ENCODE peak calls at places on chromosomes 3 and 15, in nine cellular contexts. S is ovary; Y is A172; R is cardiac fibroblast; W is SHP77; U is NCI-H2081; Z is activated CD8-positive, alpha-beta memory T cell treated with anti-CD3 and anti-CD28 coated beads for 24 hours; E is activated T-cell treated with anti-CD3 and anti-CD28 coated beads, Interleukin-2, amount 50 U/mL, for 1 hour; H is T-helper 9 cell. C is an unnamed sample.

GRCh38 chr15:58985443-58985842 is 2.0 kb upstream of the RNF111 start:
- DNase-seq in S (peak; percentile 67), Y (no peak), R (peak; percentile 82), W (no peak), U (no peak), Z (no peak), E (no peak), H (no peak), C (no peak)

GRCh38 chr3:156323466-156323865 is 203.1 kb downstream of the KCNAB1 start:
- DNase-seq in S (no peak), Y (no peak), R (peak; percentile 37), W (no peak), U (no peak), Z (no peak), E (no peak), H (no peak), C (no peak)

GRCh38 chr3:17894434-17895060 is 152.1 kb upstream of the TBC1D5 start:
- DNase-seq in S (no peak), Y (peak; percentile 58), R (peak; percentile 76), W (no peak), U (peak; percentile 2), Z (peak; percentile 63), E (peak; percentile 29), H (no peak), C (peak; percentile 23)

GRCh38 chr15:29045717-29046116 is 159.9 kb downstream of the APBA2 start:
- DNase-seq in S (no peak), Y (peak; percentile 39), R (no peak), W (no peak), U (no peak), Z (peak; percentile 60), E (no peak), H (no peak), C (no peak)

GRCh38 chr3:184284696-184285095 is 8.9 kb downstream of the ECE2 start:
- DNase-seq in S (peak; percentile 24), Y (peak; percentile 83), R (peak; percentile 92), W (peak; percentile 77), U (peak; percentile 88), Z (no peak), E (peak; percentile 31), H (no peak), C (no peak)

GRCh38 chr3:119500265-119500664 is 1.9 kb downstream of the TIMMDC1 start:
- DNase-seq in S (no peak), Y (no peak), R (no peak), W (no peak), U (no peak), Z (no peak), E (no peak), H (no peak), C (no peak)

GRCh38 chr3:150158974-150159625 is 188.4 kb upstream of the PFN2 start:
- DNase-seq in S (no peak), Y (no peak), R (peak; percentile 34), W (no peak), U (no peak), Z (no peak), E (no peak), H (no peak), C (no peak)

GRCh38 chr15:99076555-99077308 is 28.1 kb upstream of the SYNM start:
- DNase-seq in S (peak; percentile 76), Y (peak; percentile 74), R (peak; percentile 89), W (peak; percentile 70), U (peak; percentile 80), Z (peak; percentile 70), E (peak; percentile 30), H (no peak), C (no peak)

GRCh38 chr3:17745301-17745700 is 2.9 kb upstream of the TBC1D5 start:
- DNase-seq in S (no peak), Y (no peak), R (no peak), W (no peak), U (no peak), Z (no peak), E (no peak), H (no peak), C (no peak)

GRCh38 chr3:109098245-109098644 is 19.7 kb downstream of the MORC1 start:
- DNase-seq in S (no peak), Y (no peak), R (no peak), W (peak; percentile 11), U (no peak), Z (no peak), E (no peak), H (no peak), C (no peak)

GRCh38 chr3:99639579-99639978 is 1.2 kb downstream of the COL8A1 start:
- DNase-seq in S (no peak), Y (no peak), R (peak; percentile 48), W (no peak), U (no peak), Z (no peak), E (no peak), H (no peak), C (no peak)

GRCh38 chr15:54353726-54354125 is 375.5 kb downstream of the UNC13C start:
- DNase-seq in S (no peak), Y (no peak), R (no peak), W (no peak), U (no peak), Z (no peak), E (no peak), H (no peak), C (no peak)

GRCh38 chr3:129535075-129535474 is 6.6 kb downstream of the RHO start:
- DNase-seq in S (no peak), Y (no peak), R (no peak), W (no peak), U (no peak), Z (no peak), E (no peak), H (no peak), C (no peak)

GRCh38 chr15:68379759-68380290 is 52.1 kb downstream of the ITGA11 start:
- DNase-seq in S (peak; percentile 1), Y (no peak), R (peak; percentile 58), W (no peak), U (no peak), Z (peak; percentile 55), E (no peak), H (no peak), C (no peak)

GRCh38 chr3:185067173-185067572 is 85.7 kb downstream of the C3orf70 start:
- DNase-seq in S (no peak), Y (no peak), R (no peak), W (no peak), U (no peak), Z (no peak), E (no peak), H (no peak), C (no peak)

GRCh38 chr3:76997733-76998132 is 42.2 kb upstream of the ROBO2 start:
- DNase-seq in S (no peak), Y (no peak), R (no peak), W (no peak), U (no peak), Z (no peak), E (no peak), H (no peak), C (no peak)

GRCh38 chr3:191141728-191142127 is 57.3 kb upstream of the OSTN start:
- DNase-seq in S (no peak), Y (peak; percentile 93), R (peak; percentile 80), W (no peak), U (no peak), Z (no peak), E (no peak), H (no peak), C (no peak)

GRCh38 chr3:16012086-16012485 is 162.4 kb upstream of the GALNT15 start:
- DNase-seq in S (no peak), Y (peak; percentile 18), R (no peak), W (no peak), U (no peak), Z (no peak), E (no peak), H (no peak), C (no peak)

GRCh38 chr15:76100361-76100760 is 40.6 kb downstream of the TMEM266 start:
- DNase-seq in S (no peak), Y (no peak), R (no peak), W (no peak), U (no peak), Z (no peak), E (no peak), H (no peak), C (no peak)

GRCh38 chr3:113495035-113495434 is 19.9 kb downstream of the SPICE1 start:
- DNase-seq in S (no peak), Y (peak; percentile 32), R (peak; percentile 48), W (peak; percentile 4), U (no peak), Z (no peak), E (no peak), H (peak; percentile 14), C (no peak)

GRCh38 chr3:17954801-17955200 is 212.4 kb upstream of the TBC1D5 start:
- DNase-seq in S (no peak), Y (no peak), R (no peak), W (no peak), U (no peak), Z (no peak), E (no peak), H (no peak), C (no peak)

GRCh38 chr3:131140891-131141290 is 114.2 kb downstream of the NEK11 start:
- DNase-seq in S (no peak), Y (no peak), R (no peak), W (no peak), U (no peak), Z (no peak), E (no peak), H (no peak), C (no peak)